ENCODE peak calls at places on chromosomes 1 and 21, in nine cellular contexts. O is CD8-positive, alpha-beta T cell; N is pancreas; P is prostate gland; D is left lung; H is upper lobe of left lung; C is tibial nerve; M is psoas muscle; I is fibroblast of lung. K is an unnamed sample.
A peak's percentile ranks its signal among the peaks of the same experiment; 100 is the strongest.

GRCh38 chr1:54134301-54134700 is 18.5 kb downstream of the CDCP2 start:
- DNase-seq in O (no peak), M (no peak), H (no peak), P (no peak), C (no peak), N (no peak), D (no peak), I (no peak), K (no peak)

GRCh38 chr1:226979517-226980121 is 39.5 kb downstream of the COQ8A start:
- DNase-seq in O (no peak), N (no peak), H (no peak), C (no peak), D (no peak), P (no peak), I (no peak), M (peak; percentile 87), K (no peak)

GRCh38 chr1:44926311-44926781 is 60.0 kb downstream of the EIF2B3 start:
- DNase-seq in N (no peak), C (no peak), O (no peak), P (no peak), M (no peak), D (no peak), I (peak; percentile 29), H (no peak), K (no peak)

GRCh38 chr1:205979301-205979700 is 23.9 kb downstream of the RAB7B start:
- DNase-seq in P (no peak), D (peak; percentile 18), H (no peak), O (no peak), C (no peak), N (no peak), M (no peak), I (no peak), K (no peak)

GRCh38 chr1:93000291-93000690 is 39.0 kb upstream of the DIPK1A start:
- DNase-seq in N (no peak), I (no peak), P (no peak), M (no peak), O (no peak), D (no peak), C (no peak), H (no peak), K (no peak)

GRCh38 chr1:1157033-1157365 is 16.7 kb upstream of the TTLL10 start:
- DNase-seq in P (no peak), I (no peak), M (no peak), O (no peak), H (no peak), N (peak; percentile 61), D (no peak), C (no peak), K (no peak)

GRCh38 chr1:4108341-4108740 is 208.3 kb upstream of the C1orf174 start:
- DNase-seq in H (no peak), C (no peak), D (no peak), P (no peak), I (no peak), M (peak; percentile 16), N (no peak), O (no peak), K (no peak)

GRCh38 chr21:26473471-26473870 is 99.6 kb downstream of the CYYR1 start:
- DNase-seq in C (no peak), I (no peak), N (no peak), M (no peak), P (no peak), O (no peak), H (no peak), D (no peak), K (no peak)

GRCh38 chr21:44653656-44654575 is 543 bp downstream of the KRTAP12-4 start:
- DNase-seq in N (no peak), D (no peak), P (no peak), O (peak; percentile 81), C (no peak), M (no peak), I (no peak), H (no peak), K (no peak)

GRCh38 chr1:88595355-88595754 is 88.7 kb upstream of the PKN2 start:
- DNase-seq in M (no peak), H (no peak), I (peak; percentile 72), P (no peak), C (no peak), O (no peak), D (no peak), N (no peak), K (no peak)
- TF ChIP-seq CTCF in M (no peak), H (peak; percentile 33), I (peak; percentile 60), P (peak; percentile 23), C (no peak), O (peak; percentile 50), D (peak; percentile 35), N (no peak), K (no peak)

DNA sequence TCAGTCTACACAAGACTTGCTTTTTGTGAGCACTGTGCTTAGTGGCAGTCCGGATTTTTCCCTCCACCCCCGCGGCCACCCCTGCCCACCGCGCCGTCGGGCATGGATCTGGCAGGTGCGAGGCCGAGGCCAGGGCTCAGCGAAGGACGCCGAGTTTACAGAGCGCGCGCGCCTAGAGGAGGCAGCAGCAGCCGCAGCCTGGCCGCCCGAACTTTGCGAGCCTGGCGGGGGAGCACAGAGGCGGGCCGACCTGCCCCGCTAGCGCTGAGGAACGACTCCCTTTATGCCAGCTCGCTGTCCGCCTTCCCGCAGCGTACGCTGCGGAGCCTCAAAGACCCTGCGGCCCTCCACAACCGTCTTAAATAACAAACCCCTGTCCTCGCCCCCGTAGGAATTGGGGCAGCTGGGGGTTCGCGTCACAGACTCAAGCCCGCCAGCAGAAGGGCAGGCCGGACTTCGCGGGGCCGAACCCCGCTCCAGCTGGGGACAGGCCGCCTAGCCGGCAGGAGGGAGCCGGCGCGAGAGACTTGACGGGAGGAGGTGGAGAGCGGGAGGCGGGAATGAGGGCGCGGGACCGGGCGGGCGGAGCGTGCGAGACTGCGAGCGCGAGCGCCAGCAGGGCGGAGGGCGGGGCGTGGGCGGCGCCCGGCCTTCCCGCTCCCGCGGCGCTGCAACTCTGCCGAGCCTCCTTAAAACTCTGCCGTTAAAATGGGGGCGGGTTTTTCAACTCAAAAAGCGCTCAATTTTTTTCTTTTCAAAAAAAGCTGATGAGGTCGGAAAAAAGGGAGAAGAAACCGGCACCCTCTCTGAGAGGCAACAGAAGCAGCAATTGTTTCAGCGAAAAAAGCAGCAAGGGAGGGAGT is 1.8 kb upstream of the CDKN2C start:
- DNase-seq in M (peak; percentile 94), C (peak; percentile 82), P (peak; percentile 86), I (peak; percentile 90), H (peak; percentile 94), N (peak; percentile 93), D (peak; percentile 95), O (peak; percentile 85), K (peak; percentile 80)
- TF ChIP-seq CTCF in M (peak; percentile 43), C (peak; percentile 36), P (peak; percentile 64), I (peak; percentile 36), H (peak; percentile 64), N (no peak), D (peak; percentile 19), O (peak; percentile 42), K (no peak)

GRCh38 chr1:55483523-55483922 is 268.4 kb upstream of the USP24 start:
- DNase-seq in I (no peak), P (no peak), H (no peak), O (no peak), N (no peak), C (no peak), M (no peak), D (no peak), K (no peak)
- TF ChIP-seq CTCF in I (no peak), P (no peak), H (no peak), O (no peak), N (no peak), C (no peak), M (no peak), D (no peak), K (no peak)

GRCh38 chr21:36431252-36431651 is 46.1 kb downstream of the CHAF1B start:
- DNase-seq in N (no peak), H (no peak), P (no peak), O (no peak), D (no peak), M (no peak), C (no peak), I (no peak), K (no peak)

GRCh38 chr21:36430841-36431240 is 45.6 kb downstream of the CHAF1B start:
- DNase-seq in O (no peak), D (no peak), P (no peak), I (no peak), M (no peak), C (no peak), N (no peak), H (no peak), K (no peak)

GRCh38 chr21:36427502-36427901 is 42.3 kb downstream of the CHAF1B start:
- DNase-seq in H (no peak), P (no peak), D (no peak), O (no peak), N (no peak), M (no peak), C (no peak), I (no peak), K (no peak)

GRCh38 chr21:36428789-36429671 is 43.8 kb downstream of the CHAF1B start:
- DNase-seq in H (peak; percentile 27), D (no peak), M (no peak), N (no peak), C (no peak), I (peak; percentile 14), O (no peak), P (no peak), K (no peak)

DNA sequence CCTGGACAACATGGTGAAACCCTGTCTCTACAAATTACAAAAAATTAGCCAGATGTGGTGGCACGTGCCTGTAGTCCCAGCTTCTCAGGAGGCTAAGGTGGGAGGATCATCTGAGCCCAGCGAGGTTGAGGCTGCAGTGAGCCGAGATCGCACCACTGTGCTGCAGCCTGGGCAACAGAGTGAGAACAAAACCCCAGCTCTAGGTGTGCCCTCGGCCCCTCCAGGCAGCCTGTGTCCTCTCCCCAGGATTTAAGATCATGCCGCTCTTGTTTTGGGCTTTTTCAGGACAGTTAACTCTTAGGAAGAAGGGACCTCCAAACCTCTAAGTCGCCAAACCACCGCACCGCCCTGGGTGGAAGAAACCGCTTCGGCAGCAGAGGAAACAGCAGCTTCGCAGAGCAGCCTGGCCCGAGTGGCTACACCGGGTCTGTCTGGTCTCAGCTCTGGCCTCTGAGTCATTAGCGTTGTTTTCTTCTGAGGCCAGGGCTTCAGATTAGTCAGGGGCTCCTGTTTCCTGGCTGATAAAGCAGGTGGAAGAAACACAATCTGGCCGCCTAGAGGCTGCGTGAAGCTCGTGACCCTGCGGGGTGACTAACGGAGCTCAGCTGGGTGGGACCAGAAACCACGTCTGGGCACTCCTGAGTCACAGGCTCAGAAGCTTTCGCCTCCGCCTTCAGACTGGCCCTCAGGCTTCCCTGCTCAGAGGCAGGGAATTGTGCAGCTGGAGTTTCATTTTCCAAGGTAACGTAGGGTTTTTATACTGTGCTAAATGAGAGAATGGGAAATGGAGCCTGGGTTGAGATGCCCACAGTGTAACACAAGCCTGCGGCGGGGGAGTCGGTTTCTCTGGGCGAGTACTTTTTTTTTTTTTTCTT is 44.7 kb downstream of the CHAF1B start:
- DNase-seq in M (peak; percentile 95), C (peak; percentile 41), P (peak; percentile 15), I (peak; percentile 97), N (peak; percentile 57), D (peak; percentile 84), O (peak; percentile 72), H (peak; percentile 81), K (peak; percentile 48)
- TF ChIP-seq CTCF in M (peak; percentile 11), C (no peak), P (peak; percentile 18), I (peak; percentile 5), N (no peak), D (no peak), O (no peak), H (peak; percentile 21), K (no peak)

DNA sequence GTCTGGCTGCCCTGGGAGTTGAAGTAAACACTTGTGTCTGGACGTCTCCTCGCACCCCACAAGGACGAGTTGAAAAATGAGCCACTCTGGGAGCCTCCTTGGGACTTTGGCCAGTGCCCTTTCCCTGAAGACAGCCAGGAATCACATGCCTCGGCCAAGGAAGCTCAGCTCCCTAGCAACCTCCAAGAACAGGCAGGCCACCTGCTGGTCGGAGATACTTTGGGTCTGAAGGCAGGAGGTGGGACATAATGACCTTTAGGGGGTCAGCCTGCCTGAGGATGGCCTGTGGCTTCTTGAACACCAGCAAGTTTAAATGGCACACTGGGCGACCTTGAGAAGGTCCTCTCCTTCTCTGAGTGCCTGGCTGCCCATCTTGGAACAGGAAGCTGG is 165.8 kb upstream of the ZC3H12A start:
- DNase-seq in M (no peak), N (no peak), O (no peak), I (no peak), H (no peak), P (no peak), C (no peak), D (no peak), K (no peak)
- TF ChIP-seq CTCF in M (no peak), N (no peak), O (no peak), I (no peak), H (no peak), P (no peak), C (no peak), D (no peak), K (no peak)

K was measured in activated B cell treated with CpG ODN at 0.5 μM for 24 hours.